ENCODE peak calls at places on chromosomes 3 and 15, in four cellular contexts. One of them, this sample, is unnamed.

GRCh38 chr3:67976683-67977082 is 322.3 kb upstream of the SUCLG2 start:
- DNase-seq in heart left ventricle: no peak
- DNase-seq in AG09309: no peak
- DNase-seq in A549: no peak
- DNase-seq in this sample: no peak

GRCh38 chr3:134205426-134205825 is 45.2 kb downstream of the RYK start:
- DNase-seq in AG09309: no peak
- DNase-seq in heart left ventricle: no peak
- DNase-seq in A549: no peak
- DNase-seq in this sample: no peak

GRCh38 chr3:32239638-32240550 is 1.4 kb downstream of the CMTM8 start:
- DNase-seq in AG09309: no peak
- DNase-seq in heart left ventricle: no peak
- DNase-seq in A549: peak; percentile 62
- DNase-seq in this sample: peak; percentile 33

GRCh38 chr3:188319569-188319968 is 165.6 kb downstream of the LPP start:
- DNase-seq in heart left ventricle: no peak
- DNase-seq in AG09309: no peak
- DNase-seq in A549: no peak
- DNase-seq in this sample: no peak

GRCh38 chr15:30055604-30056003 is 27.2 kb upstream of the GOLGA8J start:
- DNase-seq in A549: no peak
- DNase-seq in AG09309: no peak
- DNase-seq in heart left ventricle: no peak
- DNase-seq in this sample: no peak

GRCh38 chr15:92666780-92667179 is 11.2 kb upstream of the FAM174B start:
- DNase-seq in A549: peak; percentile 76
- DNase-seq in heart left ventricle: peak; percentile 57
- DNase-seq in AG09309: no peak
- DNase-seq in this sample: no peak

GRCh38 chr15:92159906-92160841 is 233.5 kb upstream of the ST8SIA2 start:
- DNase-seq in heart left ventricle: no peak
- DNase-seq in AG09309: no peak
- DNase-seq in A549: no peak
- DNase-seq in this sample: no peak

GRCh38 chr3:632571-633170 is 436.1 kb downstream of the CHL1 start:
- DNase-seq in heart left ventricle: peak; percentile 7
- DNase-seq in AG09309: peak; percentile 0
- DNase-seq in A549: peak; percentile 67
- DNase-seq in this sample: peak; percentile 56

GRCh38 chr15:70505971-70506887 is 257.1 kb downstream of the UACA start:
- DNase-seq in heart left ventricle: no peak
- DNase-seq in AG09309: no peak
- DNase-seq in A549: no peak
- DNase-seq in this sample: peak; percentile 43

GRCh38 chr3:52537726-52538421 is 1.5 kb downstream of the UQCC5 start:
- DNase-seq in AG09309: no peak
- DNase-seq in A549: no peak
- DNase-seq in heart left ventricle: peak; percentile 8
- DNase-seq in this sample: no peak

GRCh38 chr15:76968310-76968709 is 26.6 kb upstream of the PSTPIP1 start:
- DNase-seq in A549: no peak
- DNase-seq in heart left ventricle: no peak
- DNase-seq in AG09309: no peak
- DNase-seq in this sample: no peak

GRCh38 chr3:52088445-52089367 is 32.3 kb upstream of the DUSP7 start:
- DNase-seq in heart left ventricle: no peak
- DNase-seq in AG09309: no peak
- DNase-seq in A549: no peak
- DNase-seq in this sample: peak; percentile 65

GRCh38 chr3:67090472-67090871 is 92.4 kb downstream of the KBTBD8 start:
- DNase-seq in A549: no peak
- DNase-seq in AG09309: peak; percentile 14
- DNase-seq in heart left ventricle: no peak
- DNase-seq in this sample: no peak

GRCh38 chr15:78950906-78951840 is 6.3 kb upstream of the CTSH start:
- DNase-seq in A549: peak; percentile 36
- DNase-seq in heart left ventricle: no peak
- DNase-seq in AG09309: no peak
- DNase-seq in this sample: no peak

GRCh38 chr3:159238646-159239045 is 436.8 kb downstream of the MFSD1 start:
- DNase-seq in A549: no peak
- DNase-seq in heart left ventricle: no peak
- DNase-seq in AG09309: no peak
- DNase-seq in this sample: no peak

GRCh38 chr15:63492541-63493077 is 11.8 kb upstream of the USP3 start:
- DNase-seq in AG09309: no peak
- DNase-seq in heart left ventricle: no peak
- DNase-seq in A549: no peak
- DNase-seq in this sample: no peak

GRCh38 chr3:149813367-149814281 is 609 bp downstream of the RNF13 start:
- DNase-seq in A549: peak; percentile 17
- DNase-seq in heart left ventricle: no peak
- DNase-seq in AG09309: no peak
- DNase-seq in this sample: no peak

GRCh38 chr15:87032291-87032690 is 952.6 kb downstream of the AGBL1 start:
- DNase-seq in AG09309: no peak
- DNase-seq in heart left ventricle: no peak
- DNase-seq in A549: no peak
- DNase-seq in this sample: no peak

GRCh38 chr3:56309465-56309864 is 158.8 kb downstream of the ERC2 start:
- DNase-seq in AG09309: no peak
- DNase-seq in heart left ventricle: no peak
- DNase-seq in A549: no peak
- DNase-seq in this sample: no peak

GRCh38 chr3:191566469-191566868 is 105.5 kb downstream of the PYDC2 start:
- DNase-seq in AG09309: no peak
- DNase-seq in heart left ventricle: no peak
- DNase-seq in A549: no peak
- DNase-seq in this sample: no peak

GRCh38 chr3:146873748-146874147 is 268.6 kb upstream of the PLSCR5 start:
- DNase-seq in A549: no peak
- DNase-seq in AG09309: no peak
- DNase-seq in heart left ventricle: no peak
- DNase-seq in this sample: no peak

GRCh38 chr3:38646630-38647029 is 2.9 kb downstream of the SCN5A start:
- DNase-seq in AG09309: no peak
- DNase-seq in heart left ventricle: no peak
- DNase-seq in A549: peak; percentile 77
- DNase-seq in this sample: no peak

DNA sequence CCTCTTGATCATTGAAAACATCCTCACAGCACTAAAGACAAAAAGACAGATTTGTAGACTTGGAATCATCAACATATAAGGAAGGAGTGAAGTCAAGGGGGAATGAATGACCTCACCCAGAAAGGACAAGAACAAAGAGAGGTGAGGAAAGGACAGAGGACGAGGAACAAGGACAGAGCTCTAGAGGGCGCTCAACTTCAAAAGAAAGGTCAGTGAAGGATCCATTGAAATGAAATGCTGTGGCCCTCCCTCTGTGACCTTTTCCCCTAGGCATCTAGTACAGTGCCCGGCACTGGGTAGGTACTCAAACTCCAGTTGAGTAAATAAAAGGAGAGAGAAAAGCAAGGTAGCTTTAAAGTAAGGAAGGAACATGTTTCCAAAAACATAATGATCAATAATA is 2.6 kb downstream of the ATP8B4 start:
- DNase-seq in heart left ventricle: no peak
- DNase-seq in AG09309: no peak
- DNase-seq in A549: peak; percentile 73
- DNase-seq in this sample: no peak
- TF ChIP-seq CTCF in heart left ventricle: peak; percentile 10
- TF ChIP-seq CTCF in AG09309: peak; percentile 36
- TF ChIP-seq CTCF in A549: peak; percentile 48
- TF ChIP-seq CTCF in this sample: peak; percentile 11

DNA sequence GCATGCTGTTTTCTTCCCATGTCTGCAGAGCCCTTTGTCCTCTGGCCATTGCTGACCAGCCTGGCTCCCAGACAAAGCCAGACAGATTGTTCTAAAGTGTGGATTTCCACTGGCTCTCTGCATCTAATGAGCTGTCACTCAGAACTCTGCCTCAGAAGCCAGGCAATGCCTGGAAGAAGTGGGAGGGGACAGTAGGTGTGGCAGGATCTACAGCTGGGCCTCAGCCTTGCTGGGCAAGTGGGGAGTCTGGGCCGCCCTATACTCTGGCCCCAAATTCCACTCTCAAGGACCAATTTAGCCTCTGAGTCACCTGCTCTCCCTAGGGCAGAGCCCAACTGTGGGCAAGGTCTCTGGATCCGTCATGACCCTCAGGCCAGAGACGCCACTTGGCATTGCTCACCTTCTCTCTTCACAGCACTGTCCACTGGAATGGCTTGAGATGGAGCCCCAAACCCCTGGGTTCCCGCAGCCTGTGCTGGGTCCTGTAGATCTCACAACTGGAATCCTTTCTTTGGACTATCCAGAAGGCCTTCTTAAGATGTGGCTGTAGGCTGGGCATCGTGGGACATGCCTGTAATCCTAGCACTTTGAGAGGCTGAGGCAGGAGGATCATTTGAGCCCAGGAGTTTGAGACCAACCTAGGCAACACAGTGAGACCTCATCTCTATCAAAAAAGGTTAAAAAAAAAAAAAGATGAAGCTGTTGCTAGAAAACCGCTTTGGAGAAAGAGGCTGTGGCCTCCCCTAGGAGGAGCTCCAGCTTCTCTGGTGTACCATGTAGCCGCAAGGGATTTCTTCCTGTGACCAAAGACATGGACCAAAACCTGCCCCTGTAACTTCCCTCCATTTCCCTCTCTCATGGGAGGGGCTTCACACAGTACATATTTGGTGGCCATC is 23.6 kb upstream of the BUB1B start:
- DNase-seq in heart left ventricle: no peak
- DNase-seq in A549: no peak
- DNase-seq in AG09309: no peak
- DNase-seq in this sample: no peak
- TF ChIP-seq CTCF in heart left ventricle: no peak
- TF ChIP-seq CTCF in A549: no peak
- TF ChIP-seq CTCF in AG09309: no peak
- TF ChIP-seq CTCF in this sample: no peak

DNA sequence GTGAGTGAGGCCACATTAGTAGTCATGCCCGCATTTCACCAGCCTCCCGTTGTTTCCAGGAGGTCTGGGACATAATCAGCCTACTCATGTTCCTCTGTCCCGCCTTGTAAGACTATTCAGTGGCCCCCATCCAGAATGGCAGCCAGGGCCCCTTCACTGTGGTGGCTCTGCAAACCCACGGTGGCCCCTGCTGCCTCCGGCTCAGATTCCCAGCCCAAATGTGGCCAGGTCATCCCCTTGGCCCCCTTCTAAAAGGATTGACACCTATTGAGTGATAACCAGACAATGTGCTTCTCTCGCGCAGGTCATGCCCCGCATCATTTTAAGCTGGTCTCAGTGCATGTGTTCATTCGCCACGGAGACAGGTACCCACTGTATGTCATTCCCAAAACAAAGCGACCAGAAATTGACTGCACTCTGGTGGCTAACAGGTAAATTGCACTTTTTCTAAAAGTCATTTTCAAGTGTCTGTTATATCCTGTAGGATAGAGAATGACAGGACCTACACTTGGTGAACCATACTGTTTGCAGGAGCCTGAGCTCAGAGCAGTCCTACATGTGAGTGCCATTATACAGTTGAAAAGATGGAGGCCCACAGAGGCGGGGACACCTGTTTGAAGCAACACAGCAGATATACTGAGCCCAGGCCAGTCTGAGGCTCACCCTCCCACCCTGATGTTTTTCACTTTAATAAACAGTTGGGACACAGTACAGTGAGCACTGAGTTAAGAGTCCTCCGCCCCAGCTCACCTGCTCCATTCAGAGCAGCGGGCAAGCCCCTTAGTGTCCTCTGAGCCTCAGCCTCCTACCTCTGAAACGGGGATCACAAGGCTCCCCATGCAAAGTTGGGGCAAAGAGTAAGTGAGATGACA is 47.7 kb downstream of the PXYLP1 start:
- DNase-seq in heart left ventricle: no peak
- DNase-seq in A549: peak; percentile 41
- DNase-seq in AG09309: no peak
- DNase-seq in this sample: no peak
- TF ChIP-seq CTCF in heart left ventricle: peak; percentile 46
- TF ChIP-seq CTCF in A549: peak; percentile 57
- TF ChIP-seq CTCF in AG09309: peak; percentile 46
- TF ChIP-seq CTCF in this sample: peak; percentile 79

GRCh38 chr3:96776818-96777217 is 37.6 kb upstream of the EPHA6 start:
- DNase-seq in A549: no peak
- DNase-seq in AG09309: no peak
- DNase-seq in heart left ventricle: no peak
- DNase-seq in this sample: no peak

DNA sequence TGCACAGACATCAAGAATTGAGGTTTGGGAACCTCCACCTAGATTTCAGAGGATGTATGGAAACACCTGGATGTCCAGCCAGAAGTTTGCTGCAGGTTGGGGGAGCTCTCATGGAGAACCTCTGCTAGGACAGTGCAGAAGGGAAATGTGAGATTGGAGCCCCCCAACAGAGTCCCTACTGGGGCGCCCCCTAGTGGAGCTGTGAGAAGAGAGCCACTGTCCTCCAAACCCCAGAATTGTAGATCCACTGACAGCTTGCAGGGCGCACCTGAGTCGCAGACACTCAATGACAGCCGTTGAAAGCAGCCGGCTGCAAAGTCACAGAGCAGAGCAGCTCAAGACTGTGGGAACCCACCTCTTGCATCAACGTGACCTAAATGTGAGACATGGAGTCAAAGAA is 34.6 kb upstream of the EPHA6 start:
- DNase-seq in A549: no peak
- DNase-seq in AG09309: no peak
- DNase-seq in heart left ventricle: no peak
- DNase-seq in this sample: no peak
- TF ChIP-seq CTCF in A549: no peak
- TF ChIP-seq CTCF in AG09309: no peak
- TF ChIP-seq CTCF in heart left ventricle: no peak
- TF ChIP-seq CTCF in this sample: peak; percentile 24